ENCODE peak calls at places on chromosomes 5 and 9, in four cellular contexts. U, C, Q and K are unnamed samples. For H3K4me1, the result is how much of the 10 kb centered on the place peaks cover.

GRCh38 chr9:89558500-89558899 is 46.3 kb upstream of the GADD45G start:
- DNase-seq in U (no peak), Q (no peak), C (no peak), K (no peak)

GRCh38 chr9:126615251-126615790 is 1.6 kb downstream of the LMX1B start:
- DNase-seq in U (peak), Q (peak), C (peak), K (no peak)

GRCh38 chr9:801399-802071 is 40.0 kb upstream of the DMRT1 start:
- DNase-seq in U (no peak), Q (peak), C (no peak), K (no peak)

GRCh38 chr5:207599-207998 is 10.4 kb downstream of the CCDC127 start:
- DNase-seq in U (no peak), C (peak), Q (no peak), K (no peak)

GRCh38 chr9:80650964-80651555 is 1038.3 kb downstream of the TLE1 start:
- DNase-seq in U (no peak), Q (peak), C (no peak), K (no peak)

GRCh38 chr5:80871541-80871961 is 88.6 kb upstream of the RASGRF2 start:
- DNase-seq in Q (peak), C (no peak), U (no peak), K (no peak)

GRCh38 chr5:36301858-36302603 is at the start of gene RANBP3L:
- DNase-seq in Q (peak), U (no peak), C (no peak), K (no peak)

GRCh38 chr5:67038817-67039603 is 157.6 kb downstream of the CD180 start:
- DNase-seq in U (no peak), Q (peak), C (no peak), K (no peak)

GRCh38 chr5:1952021-1952420 is 69.3 kb upstream of the IRX4 start:
- DNase-seq in C (no peak), U (no peak), Q (no peak), K (no peak)

GRCh38 chr5:13955896-13956295 is 11.4 kb upstream of the DNAH5 start:
- DNase-seq in U (no peak), C (no peak), Q (no peak), K (no peak)

GRCh38 chr9:93683331-93684134 is 107.1 kb downstream of the PHF2 start:
- DNase-seq in C (peak), U (no peak), Q (no peak), K (no peak)

GRCh38 chr5:169369130-169369529 is 68.2 kb upstream of the SLIT3 start:
- DNase-seq in Q (no peak), C (no peak), U (no peak), K (no peak)
- H3K27ac ChIP-seq in Q (no peak), C (no peak), U (no peak), K (no peak)

GRCh38 chr9:116689633-116690032 is 2.5 kb downstream of the TRIM32 start:
- DNase-seq in C (no peak), Q (no peak), U (no peak), K (no peak)
- H3K4me1 ChIP-seq in C (under half), Q (under half), U (under half), K (under half)

DNA sequence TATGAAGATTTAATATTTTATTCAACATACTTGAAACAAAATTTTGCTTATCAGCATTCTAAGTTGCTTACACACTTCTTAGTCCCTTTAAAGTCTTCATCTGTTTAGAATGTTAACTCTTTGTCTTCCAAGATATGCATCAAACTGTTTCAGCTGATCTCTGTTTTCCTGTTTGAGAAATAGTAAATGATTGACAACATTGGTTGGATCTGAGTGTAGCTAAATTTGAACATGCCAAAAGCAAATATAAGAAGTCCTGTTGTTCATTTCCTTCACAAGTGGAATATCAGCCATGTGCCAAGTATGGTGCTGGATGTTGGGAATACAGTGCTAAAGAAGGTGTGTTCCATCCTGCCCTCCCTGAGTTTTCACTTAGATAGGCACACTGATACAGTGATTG is 430.4 kb downstream of the EBF1 start:
- DNase-seq in Q (no peak), C (no peak), U (no peak), K (no peak)
- H3K27ac ChIP-seq in Q (no peak), C (no peak), U (no peak), K (no peak)

GRCh38 chr5:134462047-134462575 is 50.4 kb upstream of the CDKN2AIPNL start:
- DNase-seq in C (peak), Q (no peak), U (no peak), K (no peak)

GRCh38 chr5:134463176-134463720 is 51.6 kb upstream of the CDKN2AIPNL start:
- DNase-seq in Q (no peak), C (peak), U (no peak), K (no peak)

GRCh38 chr5:134463991-134464760 is 52.5 kb upstream of the CDKN2AIPNL start:
- DNase-seq in Q (no peak), C (peak), U (no peak), K (no peak)

GRCh38 chr5:134460551-134460950 is 48.9 kb upstream of the CDKN2AIPNL start:
- DNase-seq in C (no peak), U (no peak), Q (no peak), K (no peak)

DNA sequence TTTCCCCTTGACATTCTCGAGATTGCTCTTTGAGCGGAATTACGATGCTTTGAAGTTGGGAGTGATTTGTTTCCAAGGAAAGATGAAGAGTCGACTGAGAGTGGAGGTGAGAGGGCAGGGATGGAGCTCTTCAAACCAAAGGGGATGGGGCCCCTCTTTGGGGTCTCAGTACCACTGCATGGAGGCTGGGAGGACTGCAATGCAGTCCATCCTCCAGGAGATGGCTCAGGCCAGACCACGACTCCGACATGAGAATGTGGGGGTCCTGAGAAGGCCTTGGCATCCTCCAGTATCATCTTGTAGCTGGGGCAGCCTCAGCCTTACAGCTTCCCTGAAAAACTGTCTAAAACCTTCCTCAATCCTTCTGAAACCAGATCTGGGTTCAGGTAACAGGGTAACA is 51.1 kb upstream of the CDKN2AIPNL start:
- DNase-seq in Q (no peak), U (no peak), C (no peak), K (no peak)
- H3K4me1 ChIP-seq in Q (under half), U (under half), C (under half), K (under half)